ENCODE peak calls at places on chromosomes 16 and 17, in ten cellular contexts. E, M, O, N, P, R, Z, J, G and V are unnamed samples.

GRCh38 chr16:85615014-85615851 is 2.1 kb downstream of the GSE1 start:
- DNase-seq in J (peak), R (peak), G (peak), E (no peak), P (no peak), N (peak), Z (no peak), M (peak), O (no peak), V (no peak)

GRCh38 chr17:10058924-10059683 is 139.3 kb downstream of the GAS7 start:
- DNase-seq in M (no peak), O (no peak), G (no peak), N (no peak), E (no peak), R (no peak), P (peak), Z (no peak), J (no peak), V (no peak)

GRCh38 chr16:48558269-48558915 is 51.6 kb downstream of the N4BP1 start:
- DNase-seq in M (no peak), R (no peak), P (no peak), N (no peak), J (no peak), E (no peak), Z (no peak), G (no peak), O (no peak), V (no peak)

GRCh38 chr16:1691956-1692355 is 13.9 kb downstream of the JPT2 start:
- DNase-seq in P (no peak), R (no peak), M (no peak), E (no peak), G (no peak), J (no peak), N (no peak), O (no peak), Z (no peak), V (no peak)

GRCh38 chr17:34308376-34308775 is 10.9 kb upstream of the CCL8 start:
- DNase-seq in N (no peak), E (no peak), P (no peak), J (no peak), O (no peak), Z (no peak), M (no peak), R (no peak), G (no peak), V (no peak)

GRCh38 chr16:4982056-4982867 is 24.1 kb downstream of the SEC14L5 start:
- DNase-seq in N (no peak), M (no peak), J (no peak), G (peak), P (no peak), O (no peak), E (no peak), Z (no peak), R (no peak), V (no peak)

GRCh38 chr17:7347630-7348477 is 4.1 kb upstream of the KCTD11 start:
- DNase-seq in J (no peak), M (no peak), N (no peak), E (no peak), Z (no peak), R (no peak), P (no peak), O (no peak), G (no peak), V (no peak)

GRCh38 chr17:6608321-6608720 is 32.2 kb downstream of the KIAA0753 start:
- DNase-seq in M (no peak), J (peak), P (no peak), G (no peak), R (no peak), Z (no peak), N (no peak), O (no peak), E (no peak), V (no peak)

GRCh38 chr17:16886655-16887322 is 85.1 kb downstream of the TNFRSF13B start:
- DNase-seq in G (no peak), M (no peak), O (no peak), J (no peak), P (no peak), R (no peak), N (peak), Z (no peak), E (no peak), V (no peak)

GRCh38 chr17:56933868-56934267 is 20.0 kb upstream of the TRIM25 start:
- DNase-seq in Z (no peak), M (no peak), R (no peak), G (no peak), P (no peak), J (no peak), N (no peak), E (no peak), O (no peak), V (no peak)

GRCh38 chr17:77821114-77821513 is 137.4 kb upstream of the TNRC6C start:
- DNase-seq in P (no peak), J (no peak), R (no peak), E (no peak), N (no peak), M (no peak), Z (no peak), G (peak), O (no peak), V (no peak)

DNA sequence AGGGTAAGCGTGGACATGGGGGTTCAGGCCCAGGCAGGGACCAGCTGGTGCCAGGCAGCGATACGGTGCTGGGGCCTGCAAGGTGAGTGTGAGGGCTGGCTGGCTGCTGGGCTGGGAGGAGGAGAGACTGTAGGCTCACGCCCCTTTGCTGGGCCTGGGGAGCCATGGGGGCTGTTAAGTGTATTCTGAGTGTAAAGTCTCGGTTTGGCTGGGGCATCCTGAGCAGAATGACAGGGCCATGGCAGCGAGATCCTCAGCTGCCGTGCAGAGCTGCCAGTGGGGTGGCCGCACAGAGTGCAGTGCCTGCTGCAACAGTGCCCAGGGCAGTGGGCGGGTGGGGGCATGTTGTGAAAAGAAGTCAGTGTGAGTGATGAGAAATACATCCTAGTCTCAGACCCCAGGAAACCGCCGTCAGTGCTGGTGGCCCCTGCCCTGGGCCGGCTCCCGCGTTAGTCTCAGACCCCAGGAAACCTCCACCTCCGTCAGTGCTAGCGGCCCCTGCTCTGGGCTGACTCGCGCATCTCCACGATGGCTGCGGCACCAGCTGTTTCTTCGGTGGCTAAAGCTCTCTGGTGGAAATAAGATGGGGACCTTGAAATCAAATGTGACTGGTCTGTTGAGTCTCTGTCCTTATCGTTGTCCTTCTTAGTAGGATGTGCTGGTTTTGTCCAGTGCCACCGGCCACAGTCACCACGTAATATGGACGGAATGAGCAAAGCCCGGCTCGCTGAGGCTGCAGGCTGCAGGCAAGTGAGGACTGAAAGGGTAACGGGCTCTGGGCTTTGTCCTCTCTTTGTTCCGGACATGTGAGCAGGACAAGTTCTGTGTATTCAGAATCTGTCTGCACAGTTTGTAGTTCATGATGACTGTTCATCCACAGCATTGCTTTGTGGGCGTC is 22.9 kb downstream of the ACSF3 start:
- DNase-seq in G (no peak), P (no peak), E (no peak), Z (no peak), R (no peak), N (no peak), J (no peak), O (no peak), M (no peak), V (no peak)
- H3K27ac ChIP-seq in G (no peak), P (no peak), E (no peak), Z (no peak), R (no peak), N (peak), J (no peak), O (no peak), M (no peak), V (peak)

GRCh38 chr17:74303300-74303699 is 22.7 kb upstream of the KIF19 start:
- DNase-seq in O (no peak), R (no peak), E (no peak), N (no peak), M (no peak), Z (no peak), J (no peak), G (no peak), P (no peak), V (no peak)
- H3K27ac ChIP-seq in O (no peak), R (no peak), E (no peak), N (no peak), M (no peak), Z (peak), J (no peak), G (no peak), P (no peak), V (no peak)

GRCh38 chr16:28930652-28931051 is 1.1 kb upstream of the CD19 start:
- DNase-seq in R (no peak), Z (no peak), J (no peak), E (no peak), P (no peak), M (no peak), N (no peak), G (no peak), O (no peak), V (no peak)
- H3K27ac ChIP-seq in R (no peak), Z (no peak), J (no peak), E (no peak), P (no peak), M (no peak), N (peak), G (peak), O (no peak), V (peak)

GRCh38 chr17:11274106-11274505 is 33.1 kb downstream of the SHISA6 start:
- DNase-seq in Z (no peak), M (no peak), G (no peak), R (no peak), E (no peak), J (no peak), P (no peak), N (no peak), O (no peak), V (no peak)
- H3K27ac ChIP-seq in Z (no peak), M (no peak), G (no peak), R (no peak), E (no peak), J (no peak), P (no peak), N (no peak), O (no peak), V (no peak)

DNA sequence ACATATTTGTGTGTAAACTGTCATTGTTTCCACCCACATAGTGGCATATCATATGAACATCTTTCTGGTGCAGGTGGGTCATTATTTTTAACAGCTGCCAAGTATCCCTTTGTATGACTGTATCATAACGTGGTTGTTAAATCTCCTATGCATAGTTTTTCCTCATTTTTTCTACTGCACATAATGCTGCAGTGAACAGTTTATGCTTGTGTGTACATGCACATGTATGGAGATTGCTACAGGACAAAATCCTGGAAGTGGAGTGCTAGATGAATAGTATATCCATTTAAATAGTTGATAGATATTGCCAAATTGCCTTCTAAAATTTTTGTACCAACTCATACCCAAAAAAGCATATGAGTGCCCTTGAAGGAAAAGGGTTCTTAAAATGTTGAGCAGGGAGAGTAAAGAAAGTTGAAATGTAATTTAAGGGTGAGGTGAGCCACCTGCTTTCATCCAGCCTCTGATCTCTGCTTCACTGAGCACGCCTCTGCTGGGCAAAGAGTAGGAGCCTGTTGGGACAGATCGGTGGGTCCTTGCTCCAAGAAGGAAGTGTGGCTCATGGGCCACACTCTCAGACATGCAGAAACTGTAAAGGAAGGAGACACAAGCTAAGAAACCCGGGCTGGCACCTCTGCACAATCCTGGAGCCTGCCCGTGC is 55.3 kb downstream of the HLF start:
- DNase-seq in E (no peak), G (no peak), R (no peak), J (no peak), M (no peak), N (no peak), P (no peak), O (no peak), Z (no peak), V (no peak)
- H3K27ac ChIP-seq in E (peak), G (no peak), R (no peak), J (no peak), M (no peak), N (no peak), P (peak), O (peak), Z (no peak), V (no peak)

GRCh38 chr17:73304971-73305786 is 6.6 kb downstream of the CDC42EP4 start:
- DNase-seq in G (peak), O (no peak), M (peak), J (peak), E (peak), R (peak), N (no peak), Z (no peak), P (peak), V (no peak)

GRCh38 chr17:73302189-73302588 is 9.6 kb downstream of the CDC42EP4 start:
- DNase-seq in N (no peak), G (no peak), O (no peak), P (no peak), M (no peak), R (no peak), J (no peak), Z (no peak), E (no peak), V (no peak)

GRCh38 chr17:73307130-73307529 is 4.7 kb downstream of the CDC42EP4 start:
- DNase-seq in Z (no peak), R (no peak), O (no peak), J (no peak), N (no peak), G (no peak), P (no peak), M (peak), E (no peak), V (no peak)

GRCh38 chr17:73305845-73306836 is 5.7 kb downstream of the CDC42EP4 start:
- DNase-seq in G (no peak), P (no peak), R (no peak), O (no peak), M (no peak), E (no peak), Z (no peak), N (no peak), J (no peak), V (no peak)

GRCh38 chr17:73304438-73304837 is 7.4 kb downstream of the CDC42EP4 start:
- DNase-seq in R (no peak), Z (no peak), M (no peak), N (no peak), O (no peak), J (no peak), E (no peak), P (no peak), G (no peak), V (no peak)
- H3K27ac ChIP-seq in R (peak), Z (no peak), M (peak), N (no peak), O (peak), J (peak), E (peak), P (peak), G (peak), V (no peak)

DNA sequence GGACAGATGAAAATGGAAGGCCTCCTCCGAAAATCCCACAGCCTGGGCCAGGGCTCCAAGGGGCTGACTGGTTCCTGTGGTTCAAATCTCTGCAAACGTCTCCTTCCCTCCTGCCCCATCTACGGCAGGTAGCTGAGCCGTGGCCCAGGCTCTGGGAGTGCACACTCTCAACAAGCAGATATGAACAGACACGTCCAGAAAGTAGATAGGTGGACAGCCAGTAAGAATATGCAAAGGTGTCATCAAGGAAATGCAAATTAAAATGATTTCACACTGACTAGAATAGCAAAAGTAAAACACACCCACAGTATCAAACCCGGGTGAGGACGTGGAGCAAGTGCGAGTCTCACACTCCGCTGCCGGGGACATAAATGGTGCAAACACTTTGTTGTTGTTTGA is 98.7 kb downstream of the NXN start:
- DNase-seq in J (no peak), O (no peak), Z (no peak), N (no peak), M (no peak), R (no peak), E (no peak), G (no peak), P (no peak), V (no peak)
- H3K27ac ChIP-seq in J (no peak), O (peak), Z (no peak), N (no peak), M (peak), R (peak), E (no peak), G (peak), P (peak), V (no peak)

DNA sequence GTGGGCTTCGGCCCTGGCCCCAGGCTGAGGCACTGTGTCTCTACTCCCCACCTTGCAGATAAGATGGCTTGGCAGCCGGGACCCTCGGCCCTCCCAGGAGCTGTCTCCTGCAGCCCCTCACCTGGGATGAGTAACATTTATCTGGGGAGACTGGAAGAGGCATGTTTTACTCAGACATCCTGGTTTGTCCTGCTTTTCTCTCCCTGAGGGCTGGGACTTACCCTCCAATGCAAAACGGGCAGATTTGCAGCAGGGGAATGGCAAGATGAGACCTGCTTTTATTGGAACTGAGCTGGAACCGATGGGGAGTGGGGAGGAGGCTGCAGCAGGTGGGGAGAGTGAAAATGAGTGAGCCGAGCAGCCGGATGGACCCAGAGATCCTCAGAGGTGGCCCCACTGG is 27.3 kb upstream of the UBE2G1 start:
- DNase-seq in J (no peak), E (no peak), P (no peak), R (no peak), O (no peak), N (no peak), G (no peak), M (no peak), Z (no peak), V (no peak)
- H3K27ac ChIP-seq in J (no peak), E (no peak), P (peak), R (no peak), O (peak), N (no peak), G (no peak), M (no peak), Z (no peak), V (no peak)